ENCODE peak calls at places on chromosome 11, in seven cellular contexts. One of them, this sample, is unnamed.
A peak's percentile ranks its signal among the peaks of the same experiment; 100 is the strongest.

GRCh38 chr11:128208329-128209220 is 378.8 kb downstream of the ETS1 start:
- DNase-seq in hepatocyte: no peak
- DNase-seq in activated CD4-positive, alpha-beta T cell treated with anti-CD3 and anti-CD28 coated beads, Interleukin-2, amount 10 ng/mL, durations not matched to agents 7 days and 5 days: no peak
- DNase-seq in lower leg skin: no peak
- DNase-seq in GM12878: no peak
- DNase-seq in lower lobe of right lung: no peak
- DNase-seq in A172: peak; percentile 86
- DNase-seq in this sample: no peak

GRCh38 chr11:92224394-92225205 is at the start of gene FAT3:
- DNase-seq in hepatocyte: peak; percentile 77
- DNase-seq in activated CD4-positive, alpha-beta T cell treated with anti-CD3 and anti-CD28 coated beads, Interleukin-2, amount 10 ng/mL, durations not matched to agents 7 days and 5 days: no peak
- DNase-seq in lower leg skin: no peak
- DNase-seq in GM12878: no peak
- DNase-seq in lower lobe of right lung: peak; percentile 39
- DNase-seq in A172: peak; percentile 17
- DNase-seq in this sample: no peak

GRCh38 chr11:78039919-78040671 is 17.0 kb upstream of the KCTD14 start:
- DNase-seq in hepatocyte: peak; percentile 73
- DNase-seq in activated CD4-positive, alpha-beta T cell treated with anti-CD3 and anti-CD28 coated beads, Interleukin-2, amount 10 ng/mL, durations not matched to agents 7 days and 5 days: no peak
- DNase-seq in lower leg skin: peak; percentile 89
- DNase-seq in GM12878: no peak
- DNase-seq in lower lobe of right lung: peak; percentile 74
- DNase-seq in A172: peak; percentile 83
- DNase-seq in this sample: peak; percentile 85

GRCh38 chr11:71332046-71332445 is 79.7 kb upstream of the SHANK2 start:
- DNase-seq in hepatocyte: no peak
- DNase-seq in activated CD4-positive, alpha-beta T cell treated with anti-CD3 and anti-CD28 coated beads, Interleukin-2, amount 10 ng/mL, durations not matched to agents 7 days and 5 days: no peak
- DNase-seq in lower leg skin: peak; percentile 46
- DNase-seq in GM12878: no peak
- DNase-seq in lower lobe of right lung: no peak
- DNase-seq in A172: no peak
- DNase-seq in this sample: no peak

GRCh38 chr11:4677948-4678347 is 19.7 kb downstream of the OR51E2 start:
- DNase-seq in hepatocyte: no peak
- DNase-seq in activated CD4-positive, alpha-beta T cell treated with anti-CD3 and anti-CD28 coated beads, Interleukin-2, amount 10 ng/mL, durations not matched to agents 7 days and 5 days: no peak
- DNase-seq in lower leg skin: no peak
- DNase-seq in GM12878: no peak
- DNase-seq in lower lobe of right lung: no peak
- DNase-seq in A172: no peak
- DNase-seq in this sample: no peak

GRCh38 chr11:375065-376025 is 6.0 kb downstream of the B4GALNT4 start:
- DNase-seq in hepatocyte: no peak
- DNase-seq in activated CD4-positive, alpha-beta T cell treated with anti-CD3 and anti-CD28 coated beads, Interleukin-2, amount 10 ng/mL, durations not matched to agents 7 days and 5 days: no peak
- DNase-seq in lower leg skin: no peak
- DNase-seq in GM12878: no peak
- DNase-seq in lower lobe of right lung: no peak
- DNase-seq in A172: no peak
- DNase-seq in this sample: no peak

GRCh38 chr11:98495601-98496000 is 525.1 kb upstream of the CNTN5 start:
- DNase-seq in hepatocyte: no peak
- DNase-seq in activated CD4-positive, alpha-beta T cell treated with anti-CD3 and anti-CD28 coated beads, Interleukin-2, amount 10 ng/mL, durations not matched to agents 7 days and 5 days: no peak
- DNase-seq in lower leg skin: no peak
- DNase-seq in GM12878: no peak
- DNase-seq in lower lobe of right lung: no peak
- DNase-seq in A172: no peak
- DNase-seq in this sample: no peak

GRCh38 chr11:63635762-63636465 is 21.7 kb upstream of the PLAAT3 start:
- DNase-seq in hepatocyte: peak; percentile 82
- DNase-seq in activated CD4-positive, alpha-beta T cell treated with anti-CD3 and anti-CD28 coated beads, Interleukin-2, amount 10 ng/mL, durations not matched to agents 7 days and 5 days: peak; percentile 76
- DNase-seq in lower leg skin: no peak
- DNase-seq in GM12878: peak; percentile 20
- DNase-seq in lower lobe of right lung: no peak
- DNase-seq in A172: peak; percentile 65
- DNase-seq in this sample: peak; percentile 95

GRCh38 chr11:69513663-69514062 is 32.2 kb downstream of the LINC01488 start:
- DNase-seq in hepatocyte: no peak
- DNase-seq in activated CD4-positive, alpha-beta T cell treated with anti-CD3 and anti-CD28 coated beads, Interleukin-2, amount 10 ng/mL, durations not matched to agents 7 days and 5 days: no peak
- DNase-seq in lower leg skin: no peak
- DNase-seq in GM12878: no peak
- DNase-seq in lower lobe of right lung: peak; percentile 18
- DNase-seq in A172: no peak
- DNase-seq in this sample: no peak

GRCh38 chr11:92246637-92247036 is 22.0 kb downstream of the FAT3 start:
- DNase-seq in hepatocyte: no peak
- DNase-seq in activated CD4-positive, alpha-beta T cell treated with anti-CD3 and anti-CD28 coated beads, Interleukin-2, amount 10 ng/mL, durations not matched to agents 7 days and 5 days: no peak
- DNase-seq in lower leg skin: no peak
- DNase-seq in GM12878: no peak
- DNase-seq in lower lobe of right lung: no peak
- DNase-seq in A172: no peak
- DNase-seq in this sample: no peak

GRCh38 chr11:93279911-93280347 is 50.6 kb upstream of the DEUP1 start:
- DNase-seq in hepatocyte: no peak
- DNase-seq in activated CD4-positive, alpha-beta T cell treated with anti-CD3 and anti-CD28 coated beads, Interleukin-2, amount 10 ng/mL, durations not matched to agents 7 days and 5 days: no peak
- DNase-seq in lower leg skin: no peak
- DNase-seq in GM12878: peak; percentile 31
- DNase-seq in lower lobe of right lung: no peak
- DNase-seq in A172: no peak
- DNase-seq in this sample: no peak

GRCh38 chr11:113577356-113578163 is 102.4 kb upstream of the DRD2 start:
- DNase-seq in hepatocyte: no peak
- DNase-seq in activated CD4-positive, alpha-beta T cell treated with anti-CD3 and anti-CD28 coated beads, Interleukin-2, amount 10 ng/mL, durations not matched to agents 7 days and 5 days: peak; percentile 13
- DNase-seq in lower leg skin: no peak
- DNase-seq in GM12878: no peak
- DNase-seq in lower lobe of right lung: no peak
- DNase-seq in A172: no peak
- DNase-seq in this sample: peak; percentile 94

GRCh38 chr11:8699903-8700302 is 17.3 kb downstream of the RPL27A start:
- DNase-seq in hepatocyte: no peak
- DNase-seq in activated CD4-positive, alpha-beta T cell treated with anti-CD3 and anti-CD28 coated beads, Interleukin-2, amount 10 ng/mL, durations not matched to agents 7 days and 5 days: no peak
- DNase-seq in lower leg skin: no peak
- DNase-seq in GM12878: no peak
- DNase-seq in lower lobe of right lung: no peak
- DNase-seq in A172: peak; percentile 66
- DNase-seq in this sample: peak; percentile 86

GRCh38 chr11:41074318-41074717 is 385.1 kb downstream of the LRRC4C start:
- DNase-seq in hepatocyte: no peak
- DNase-seq in activated CD4-positive, alpha-beta T cell treated with anti-CD3 and anti-CD28 coated beads, Interleukin-2, amount 10 ng/mL, durations not matched to agents 7 days and 5 days: no peak
- DNase-seq in lower leg skin: no peak
- DNase-seq in GM12878: no peak
- DNase-seq in lower lobe of right lung: no peak
- DNase-seq in A172: no peak
- DNase-seq in this sample: no peak

GRCh38 chr11:15865212-15865987 is 490.9 kb downstream of the SOX6 start:
- DNase-seq in hepatocyte: no peak
- DNase-seq in activated CD4-positive, alpha-beta T cell treated with anti-CD3 and anti-CD28 coated beads, Interleukin-2, amount 10 ng/mL, durations not matched to agents 7 days and 5 days: no peak
- DNase-seq in lower leg skin: no peak
- DNase-seq in GM12878: no peak
- DNase-seq in lower lobe of right lung: no peak
- DNase-seq in A172: peak; percentile 10
- DNase-seq in this sample: no peak

This sample was measured in HT-29.